ENCODE peak calls at places on chromosomes 7 and 10, in seven cellular contexts. W is activated CD4-positive, CD25-positive, alpha-beta regulatory T cell treated with anti-CD3 and anti-CD28 coated beads, Interleukin-2, amount 50 U/mL, for 16 hours; J is ELF-1; T is colonic mucosa; B is Right ventricle myocardium inferior; Q is NCI-H460; R is astrocyte of the spinal cord. I is an unnamed sample.

GRCh38 chr7:91837397-91838070 is 43.0 kb downstream of the MTERF1 start:
- DNase-seq in W (no peak), J (no peak), T (no peak), B (peak), Q (no peak), R (no peak), I (no peak)

GRCh38 chr10:84076540-84077195 is 62.6 kb upstream of the GHITM start:
- DNase-seq in W (no peak), J (peak), T (no peak), B (no peak), Q (no peak), R (peak), I (peak)

GRCh38 chr10:98074315-98074911 is 44.0 kb upstream of the CRTAC1 start:
- DNase-seq in W (no peak), J (no peak), T (no peak), B (no peak), Q (peak), R (peak), I (peak)

GRCh38 chr7:150451097-150451793 is 815 bp downstream of the GIMAP8 start:
- DNase-seq in W (peak), J (no peak), T (peak), B (peak), Q (no peak), R (no peak), I (peak)

GRCh38 chr7:154844955-154845354 is 158.0 kb downstream of the PAXIP1 start:
- DNase-seq in W (no peak), J (no peak), T (no peak), B (no peak), Q (no peak), R (no peak), I (no peak)

GRCh38 chr7:23275906-23276305 is 23.2 kb upstream of the MALSU1 start:
- DNase-seq in W (no peak), J (no peak), T (no peak), B (no peak), Q (no peak), R (no peak), I (no peak)

GRCh38 chr10:71757450-71757918 is 15.8 kb downstream of the VSIR start:
- DNase-seq in W (no peak), J (peak), T (no peak), B (no peak), Q (no peak), R (no peak), I (no peak)

GRCh38 chr7:5470721-5471311 is 47.2 kb upstream of the TNRC18 start:
- DNase-seq in W (no peak), J (no peak), T (no peak), B (peak), Q (no peak), R (no peak), I (no peak)

GRCh38 chr7:142739927-142740492 is 9.3 kb upstream of the PRSS1 start:
- DNase-seq in W (no peak), J (no peak), T (no peak), B (no peak), Q (no peak), R (no peak), I (peak)

GRCh38 chr10:51311232-51311631 is 236.9 kb downstream of the PRKG1 start:
- DNase-seq in W (no peak), J (no peak), T (no peak), B (no peak), Q (no peak), R (no peak), I (no peak)

I was measured in dermis blood vessel endothelial cell.